ENCODE peak calls at places on chromosomes 4 and X, in six cellular contexts. One of them, this sample, is unnamed.

GRCh38 chrX:47643926-47644325 is 6.4 kb downstream of the ELK1 start:
- DNase-seq in mesendoderm: peak; percentile 48
- DNase-seq in IMR-90: peak; percentile 47
- DNase-seq in H9: no peak
- DNase-seq in mesenchymal stem cell: peak; percentile 58
- DNase-seq in H1: no peak
- DNase-seq in this sample: no peak

GRCh38 chr4:158884280-158884679 is 115.5 kb downstream of the FNIP2 start:
- DNase-seq in IMR-90: no peak
- DNase-seq in H9: no peak
- DNase-seq in mesendoderm: no peak
- DNase-seq in mesenchymal stem cell: no peak
- DNase-seq in H1: no peak
- DNase-seq in this sample: no peak

GRCh38 chr4:100421356-100421978 is 96.4 kb downstream of the EMCN start:
- DNase-seq in H9: no peak
- DNase-seq in mesendoderm: peak; percentile 42
- DNase-seq in mesenchymal stem cell: peak; percentile 50
- DNase-seq in IMR-90: peak; percentile 31
- DNase-seq in H1: no peak
- DNase-seq in this sample: peak; percentile 14

GRCh38 chr4:59094505-59094904 is 1984.3 kb upstream of the IGFBP7 start:
- DNase-seq in mesendoderm: peak; percentile 60
- DNase-seq in H9: peak; percentile 26
- DNase-seq in mesenchymal stem cell: no peak
- DNase-seq in H1: no peak
- DNase-seq in IMR-90: no peak
- DNase-seq in this sample: no peak

GRCh38 chr4:75235359-75235951 is 278.7 kb downstream of the RCHY1 start:
- DNase-seq in mesenchymal stem cell: peak; percentile 42
- DNase-seq in mesendoderm: no peak
- DNase-seq in IMR-90: no peak
- DNase-seq in H1: no peak
- DNase-seq in H9: no peak
- DNase-seq in this sample: no peak

GRCh38 chr4:109671350-109671749 is 31.9 kb downstream of the CASP6 start:
- DNase-seq in IMR-90: no peak
- DNase-seq in H9: no peak
- DNase-seq in mesenchymal stem cell: no peak
- DNase-seq in H1: no peak
- DNase-seq in mesendoderm: no peak
- DNase-seq in this sample: no peak

GRCh38 chrX:136310411-136310810 is 9.6 kb downstream of the ADGRG4 start:
- DNase-seq in mesendoderm: peak; percentile 83
- DNase-seq in IMR-90: peak; percentile 1
- DNase-seq in H9: no peak
- DNase-seq in mesenchymal stem cell: peak; percentile 43
- DNase-seq in H1: peak; percentile 5
- DNase-seq in this sample: peak; percentile 2

GRCh38 chr4:148542922-148543623 is 100.9 kb upstream of the NR3C2 start:
- DNase-seq in H1: no peak
- DNase-seq in mesenchymal stem cell: no peak
- DNase-seq in IMR-90: peak; percentile 23
- DNase-seq in mesendoderm: no peak
- DNase-seq in H9: no peak
- DNase-seq in this sample: no peak

GRCh38 chr4:76087007-76087769 is 12.7 kb downstream of the ART3 start:
- DNase-seq in H1: peak; percentile 59
- DNase-seq in IMR-90: peak; percentile 61
- DNase-seq in H9: peak; percentile 78
- DNase-seq in mesendoderm: peak; percentile 91
- DNase-seq in mesenchymal stem cell: peak; percentile 72
- DNase-seq in this sample: peak; percentile 63

GRCh38 chr4:142913461-142914030 is 67.4 kb upstream of the INPP4B start:
- DNase-seq in mesenchymal stem cell: no peak
- DNase-seq in mesendoderm: peak; percentile 83
- DNase-seq in H1: no peak
- DNase-seq in IMR-90: peak; percentile 41
- DNase-seq in H9: no peak
- DNase-seq in this sample: no peak

GRCh38 chr4:45897934-45898585 is 225.8 kb downstream of the GABRG1 start:
- DNase-seq in H1: no peak
- DNase-seq in mesenchymal stem cell: no peak
- DNase-seq in IMR-90: no peak
- DNase-seq in mesendoderm: no peak
- DNase-seq in H9: no peak
- DNase-seq in this sample: no peak

GRCh38 chrX:23616361-23616760 is 50.9 kb upstream of the PRDX4 start:
- DNase-seq in IMR-90: peak; percentile 38
- DNase-seq in mesendoderm: peak; percentile 29
- DNase-seq in H9: no peak
- DNase-seq in H1: no peak
- DNase-seq in mesenchymal stem cell: peak; percentile 11
- DNase-seq in this sample: no peak

GRCh38 chr4:69649207-69649606 is 3.8 kb downstream of the UGT2A1 start:
- DNase-seq in H1: no peak
- DNase-seq in IMR-90: no peak
- DNase-seq in mesendoderm: no peak
- DNase-seq in mesenchymal stem cell: no peak
- DNase-seq in H9: no peak
- DNase-seq in this sample: no peak

GRCh38 chrX:70289793-70290770 is at the start of the genes KIF4A and PDZD11:
- DNase-seq in IMR-90: peak; percentile 76
- DNase-seq in mesenchymal stem cell: peak; percentile 86
- DNase-seq in mesendoderm: peak; percentile 87
- DNase-seq in H1: peak; percentile 34
- DNase-seq in H9: peak; percentile 80
- DNase-seq in this sample: peak; percentile 61

GRCh38 chr4:155703486-155704227 is 37.0 kb downstream of the GUCY1A1 start:
- DNase-seq in mesenchymal stem cell: no peak
- DNase-seq in mesendoderm: no peak
- DNase-seq in H1: no peak
- DNase-seq in IMR-90: peak; percentile 47
- DNase-seq in H9: no peak
- DNase-seq in this sample: no peak

GRCh38 chr4:165875446-165875845 is 2.4 kb downstream of the TLL1 start:
- DNase-seq in H1: no peak
- DNase-seq in mesenchymal stem cell: no peak
- DNase-seq in mesendoderm: no peak
- DNase-seq in H9: no peak
- DNase-seq in IMR-90: no peak
- DNase-seq in this sample: no peak

GRCh38 chrX:15416133-15416993 is 32.1 kb upstream of the VEGFD start:
- DNase-seq in mesendoderm: peak; percentile 41
- DNase-seq in mesenchymal stem cell: no peak
- DNase-seq in H9: peak; percentile 40
- DNase-seq in IMR-90: no peak
- DNase-seq in H1: no peak
- DNase-seq in this sample: no peak

GRCh38 chr4:23373269-23373668 is 516.6 kb downstream of the PPARGC1A start:
- DNase-seq in IMR-90: peak; percentile 4
- DNase-seq in mesendoderm: peak; percentile 87
- DNase-seq in mesenchymal stem cell: peak; percentile 20
- DNase-seq in H9: no peak
- DNase-seq in H1: no peak
- DNase-seq in this sample: no peak

GRCh38 chrX:131262738-131263679 is 26.1 kb downstream of the IGSF1 start:
- DNase-seq in mesendoderm: peak; percentile 62
- DNase-seq in H1: no peak
- DNase-seq in IMR-90: no peak
- DNase-seq in H9: peak; percentile 69
- DNase-seq in mesenchymal stem cell: no peak
- DNase-seq in this sample: no peak

GRCh38 chr4:70778888-70779422 is 57.2 kb downstream of the RUFY3 start:
- DNase-seq in H1: no peak
- DNase-seq in IMR-90: peak; percentile 92
- DNase-seq in H9: no peak
- DNase-seq in mesenchymal stem cell: peak; percentile 98
- DNase-seq in mesendoderm: no peak
- DNase-seq in this sample: no peak

GRCh38 chr4:70994069-70994366 is 569 bp downstream of the DCK start:
- DNase-seq in mesendoderm: no peak
- DNase-seq in H9: no peak
- DNase-seq in mesenchymal stem cell: no peak
- DNase-seq in H1: no peak
- DNase-seq in IMR-90: no peak
- DNase-seq in this sample: no peak

GRCh38 chr4:38872620-38873019 is 5.0 kb downstream of the FAM114A1 start:
- DNase-seq in mesenchymal stem cell: peak; percentile 89
- DNase-seq in H1: no peak
- DNase-seq in H9: no peak
- DNase-seq in IMR-90: peak; percentile 77
- DNase-seq in mesendoderm: no peak
- DNase-seq in this sample: no peak

GRCh38 chr4:39664828-39665731 is 26.4 kb upstream of the SMIM14 start:
- DNase-seq in mesenchymal stem cell: peak; percentile 56
- DNase-seq in mesendoderm: no peak
- DNase-seq in H1: no peak
- DNase-seq in IMR-90: peak; percentile 75
- DNase-seq in H9: no peak
- DNase-seq in this sample: no peak

GRCh38 chrX:108264376-108264775 is 172.8 kb downstream of the ATG4A start:
- DNase-seq in H1: no peak
- DNase-seq in mesenchymal stem cell: no peak
- DNase-seq in mesendoderm: no peak
- DNase-seq in IMR-90: no peak
- DNase-seq in H9: no peak
- DNase-seq in this sample: no peak

GRCh38 chrX:108268434-108269080 is 169.7 kb downstream of the COL4A6 start:
- DNase-seq in IMR-90: no peak
- DNase-seq in mesendoderm: no peak
- DNase-seq in H9: no peak
- DNase-seq in mesenchymal stem cell: no peak
- DNase-seq in H1: no peak
- DNase-seq in this sample: no peak

GRCh38 chrX:108270739-108271396 is 167.4 kb downstream of the COL4A6 start:
- DNase-seq in mesenchymal stem cell: peak; percentile 83
- DNase-seq in H9: no peak
- DNase-seq in IMR-90: peak; percentile 12
- DNase-seq in H1: no peak
- DNase-seq in mesendoderm: peak; percentile 40
- DNase-seq in this sample: no peak

GRCh38 chrX:108270280-108270679 is 167.9 kb downstream of the COL4A6 start:
- DNase-seq in mesendoderm: no peak
- DNase-seq in mesenchymal stem cell: peak; percentile 7
- DNase-seq in H9: no peak
- DNase-seq in IMR-90: no peak
- DNase-seq in H1: no peak
- DNase-seq in this sample: no peak

GRCh38 chrX:108267561-108267960 is 170.7 kb downstream of the COL4A6 start:
- DNase-seq in mesenchymal stem cell: no peak
- DNase-seq in mesendoderm: no peak
- DNase-seq in H1: no peak
- DNase-seq in H9: no peak
- DNase-seq in IMR-90: no peak
- DNase-seq in this sample: no peak
- H2BK15ac ChIP-seq in mesenchymal stem cell: no peak overlapping the region
- H2BK15ac ChIP-seq in mesendoderm: no peak overlapping the region
- H2BK15ac ChIP-seq in H1: no peak overlapping the region
- H2BK15ac ChIP-seq in H9: no peak overlapping the region
- H2BK15ac ChIP-seq in IMR-90: no peak overlapping the region
- H2BK15ac ChIP-seq in this sample: no peak overlapping the region

DNA sequence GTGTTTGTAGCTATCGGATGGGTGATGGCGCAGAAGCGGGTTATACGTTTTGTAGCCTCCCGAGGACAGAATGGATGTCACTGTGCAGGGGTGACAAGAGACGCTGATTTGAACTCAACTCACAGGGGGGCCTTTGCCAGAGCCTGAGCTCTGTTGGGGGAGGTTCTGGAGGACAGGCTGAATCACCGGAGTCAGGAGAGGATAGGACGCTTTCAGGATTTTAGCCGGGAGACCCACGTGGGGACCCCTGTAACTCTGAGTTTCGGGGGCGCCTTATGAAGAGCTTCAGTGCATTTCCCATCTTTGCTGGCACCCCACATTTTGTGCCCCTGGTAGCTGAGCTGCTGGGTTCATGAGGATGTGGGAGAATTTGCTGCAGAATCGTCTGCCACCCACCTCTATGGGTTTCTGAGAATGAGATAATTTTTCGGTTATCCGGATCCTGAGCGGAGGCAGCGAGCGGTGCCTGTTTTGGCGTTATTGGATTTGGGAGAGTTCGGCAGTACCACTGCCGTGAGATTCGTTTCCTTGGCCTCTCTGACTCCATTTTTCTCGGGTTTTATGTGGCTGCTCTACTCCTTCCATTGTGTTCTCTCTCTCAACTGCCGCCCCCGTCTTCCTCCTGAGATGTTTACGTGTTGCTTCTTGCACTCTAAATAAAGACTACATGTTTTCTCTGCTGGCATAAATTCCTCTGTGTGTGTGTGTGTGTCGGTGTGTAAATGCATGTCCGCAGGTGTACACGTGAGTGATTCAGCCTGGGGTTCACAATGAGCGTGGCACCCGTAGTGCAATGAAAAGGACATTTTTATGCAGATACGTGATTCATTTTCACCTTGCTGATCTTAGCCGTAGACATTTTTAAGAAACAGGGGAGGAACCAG is 81.8 kb downstream of the STOX2 start:
- DNase-seq in H1: no peak
- DNase-seq in IMR-90: no peak
- DNase-seq in H9: no peak
- DNase-seq in mesendoderm: no peak
- DNase-seq in mesenchymal stem cell: no peak
- DNase-seq in this sample: no peak
- H3K18ac ChIP-seq in H1: no peak overlapping the region
- H3K18ac ChIP-seq in IMR-90: peak overlapping the region; percentile 79
- H3K18ac ChIP-seq in H9: peak overlapping the region; percentile 72
- H3K18ac ChIP-seq in mesendoderm: no peak overlapping the region
- H3K18ac ChIP-seq in mesenchymal stem cell: peak overlapping the region; percentile 49
- H3K18ac ChIP-seq in this sample: peak overlapping the region; percentile 30

GRCh38 chrX:103441878-103442535 is 65.7 kb downstream of the BEX3 start:
- DNase-seq in H9: no peak
- DNase-seq in H1: no peak
- DNase-seq in mesendoderm: no peak
- DNase-seq in IMR-90: no peak
- DNase-seq in mesenchymal stem cell: no peak
- DNase-seq in this sample: no peak
- H4K8ac ChIP-seq in H9: no peak overlapping the region
- H4K8ac ChIP-seq in H1: no peak overlapping the region
- H4K8ac ChIP-seq in mesendoderm: peak overlapping the region; percentile 70
- H4K8ac ChIP-seq in IMR-90: no peak overlapping the region
- H4K8ac ChIP-seq in mesenchymal stem cell: no peak overlapping the region
- H4K8ac ChIP-seq in this sample: peak overlapping the region; percentile 3

DNA sequence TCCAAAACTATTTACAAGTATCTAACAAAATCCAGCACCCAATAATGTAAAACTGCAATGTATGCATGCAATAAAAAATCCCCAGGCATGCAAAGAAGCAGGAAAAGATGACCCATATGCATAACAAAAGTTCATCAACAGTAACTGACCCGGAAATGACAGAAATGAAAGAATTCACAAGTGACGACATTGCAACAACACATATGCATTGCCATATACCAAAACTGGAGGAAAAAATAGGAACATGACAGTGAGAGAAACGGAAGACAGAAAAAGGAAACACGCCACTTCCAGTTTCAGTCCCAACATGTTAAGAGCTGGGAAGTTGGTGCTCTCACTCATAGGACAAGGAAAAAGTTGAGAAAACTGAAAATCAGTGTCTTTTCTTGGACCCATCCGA is 154.6 kb downstream of the EVC2 start:
- DNase-seq in mesendoderm: no peak
- DNase-seq in mesenchymal stem cell: no peak
- DNase-seq in H1: no peak
- DNase-seq in IMR-90: no peak
- DNase-seq in H9: no peak
- DNase-seq in this sample: no peak
- H2BK15ac ChIP-seq in mesendoderm: no peak overlapping the region
- H2BK15ac ChIP-seq in mesenchymal stem cell: no peak overlapping the region
- H2BK15ac ChIP-seq in H1: no peak overlapping the region
- H2BK15ac ChIP-seq in IMR-90: no peak overlapping the region
- H2BK15ac ChIP-seq in H9: no peak overlapping the region
- H2BK15ac ChIP-seq in this sample: no peak overlapping the region